ENCODE peak calls at places on chromosomes 11 and 22, in nine cellular contexts. One of them, this sample, is unnamed.
A peak's percentile ranks its signal among the peaks of the same experiment; 100 is the strongest.

GRCh38 chr22:45994516-45995404 is 17.8 kb upstream of the WNT7B start:
- DNase-seq in pancreas: peak; percentile 99
- DNase-seq in sigmoid colon: peak; percentile 91
- DNase-seq in neural progenitor cell: peak; percentile 77
- DNase-seq in left ventricle myocardium inferior: peak; percentile 85
- DNase-seq in uterus: peak; percentile 83
- DNase-seq in ovary: peak; percentile 75
- DNase-seq in cardiac muscle cell: peak; percentile 74
- DNase-seq in lower lobe of right lung: peak; percentile 87
- DNase-seq in this sample: peak; percentile 71

GRCh38 chr11:64150481-64151239 is 15.3 kb downstream of the MACROD1 start:
- DNase-seq in lower lobe of right lung: no peak
- DNase-seq in sigmoid colon: no peak
- DNase-seq in neural progenitor cell: no peak
- DNase-seq in ovary: no peak
- DNase-seq in uterus: no peak
- DNase-seq in left ventricle myocardium inferior: peak; percentile 75
- DNase-seq in cardiac muscle cell: no peak
- DNase-seq in pancreas: peak; percentile 79
- DNase-seq in this sample: no peak

GRCh38 chr22:47175761-47176359 is 413.4 kb downstream of the TBC1D22A start:
- DNase-seq in left ventricle myocardium inferior: no peak
- DNase-seq in cardiac muscle cell: no peak
- DNase-seq in sigmoid colon: peak; percentile 64
- DNase-seq in uterus: peak; percentile 11
- DNase-seq in lower lobe of right lung: peak; percentile 18
- DNase-seq in pancreas: peak; percentile 25
- DNase-seq in ovary: peak; percentile 8
- DNase-seq in neural progenitor cell: no peak
- DNase-seq in this sample: no peak

GRCh38 chr11:112453601-112454577 is 193.2 kb upstream of the PLET1 start:
- DNase-seq in lower lobe of right lung: peak; percentile 55
- DNase-seq in cardiac muscle cell: peak; percentile 52
- DNase-seq in pancreas: no peak
- DNase-seq in sigmoid colon: no peak
- DNase-seq in left ventricle myocardium inferior: no peak
- DNase-seq in ovary: no peak
- DNase-seq in uterus: no peak
- DNase-seq in neural progenitor cell: peak; percentile 37
- DNase-seq in this sample: peak; percentile 17

GRCh38 chr11:112177610-112178009 is 2.3 kb downstream of the BCO2 start:
- DNase-seq in sigmoid colon: no peak
- DNase-seq in uterus: no peak
- DNase-seq in pancreas: no peak
- DNase-seq in cardiac muscle cell: no peak
- DNase-seq in left ventricle myocardium inferior: no peak
- DNase-seq in neural progenitor cell: no peak
- DNase-seq in ovary: no peak
- DNase-seq in lower lobe of right lung: no peak
- DNase-seq in this sample: no peak

GRCh38 chr11:118301600-118302195 is 2.8 kb upstream of the CD3E start:
- DNase-seq in lower lobe of right lung: no peak
- DNase-seq in left ventricle myocardium inferior: no peak
- DNase-seq in uterus: no peak
- DNase-seq in neural progenitor cell: no peak
- DNase-seq in ovary: no peak
- DNase-seq in cardiac muscle cell: no peak
- DNase-seq in sigmoid colon: no peak
- DNase-seq in pancreas: no peak
- DNase-seq in this sample: no peak

GRCh38 chr11:73185680-73186293 is 32.3 kb upstream of the P2RY2 start:
- DNase-seq in ovary: no peak
- DNase-seq in cardiac muscle cell: peak; percentile 38
- DNase-seq in sigmoid colon: peak; percentile 49
- DNase-seq in pancreas: no peak
- DNase-seq in left ventricle myocardium inferior: no peak
- DNase-seq in uterus: no peak
- DNase-seq in neural progenitor cell: no peak
- DNase-seq in lower lobe of right lung: no peak
- DNase-seq in this sample: no peak

GRCh38 chr22:21761994-21762680 is 26.5 kb upstream of the YPEL1 start:
- DNase-seq in pancreas: no peak
- DNase-seq in left ventricle myocardium inferior: no peak
- DNase-seq in neural progenitor cell: no peak
- DNase-seq in lower lobe of right lung: no peak
- DNase-seq in ovary: no peak
- DNase-seq in uterus: no peak
- DNase-seq in cardiac muscle cell: no peak
- DNase-seq in sigmoid colon: no peak
- DNase-seq in this sample: no peak

GRCh38 chr11:12090061-12090572 is 20.3 kb upstream of the MICAL2 start:
- DNase-seq in sigmoid colon: no peak
- DNase-seq in neural progenitor cell: no peak
- DNase-seq in ovary: no peak
- DNase-seq in cardiac muscle cell: peak; percentile 63
- DNase-seq in pancreas: no peak
- DNase-seq in uterus: no peak
- DNase-seq in left ventricle myocardium inferior: no peak
- DNase-seq in lower lobe of right lung: peak; percentile 54
- DNase-seq in this sample: no peak

GRCh38 chr11:62680825-62681240 is 2.0 kb upstream of the UBXN1 start:
- DNase-seq in cardiac muscle cell: peak; percentile 90
- DNase-seq in sigmoid colon: peak; percentile 73
- DNase-seq in pancreas: no peak
- DNase-seq in uterus: peak; percentile 66
- DNase-seq in neural progenitor cell: peak; percentile 51
- DNase-seq in lower lobe of right lung: no peak
- DNase-seq in ovary: peak; percentile 52
- DNase-seq in left ventricle myocardium inferior: peak; percentile 38
- DNase-seq in this sample: peak; percentile 64

GRCh38 chr11:25924586-25924985 is 407.3 kb upstream of the ANO3 start:
- DNase-seq in pancreas: no peak
- DNase-seq in sigmoid colon: no peak
- DNase-seq in neural progenitor cell: no peak
- DNase-seq in ovary: no peak
- DNase-seq in uterus: no peak
- DNase-seq in cardiac muscle cell: no peak
- DNase-seq in left ventricle myocardium inferior: no peak
- DNase-seq in lower lobe of right lung: no peak
- DNase-seq in this sample: no peak

GRCh38 chr11:45929486-45930030 is 7.1 kb downstream of the LARGE2 start:
- DNase-seq in ovary: no peak
- DNase-seq in cardiac muscle cell: no peak
- DNase-seq in uterus: no peak
- DNase-seq in neural progenitor cell: no peak
- DNase-seq in sigmoid colon: no peak
- DNase-seq in pancreas: no peak
- DNase-seq in left ventricle myocardium inferior: no peak
- DNase-seq in lower lobe of right lung: no peak
- DNase-seq in this sample: no peak

GRCh38 chr11:63590024-63590788 is 24.0 kb downstream of the PLAAT3 start:
- DNase-seq in pancreas: no peak
- DNase-seq in ovary: no peak
- DNase-seq in lower lobe of right lung: no peak
- DNase-seq in left ventricle myocardium inferior: no peak
- DNase-seq in cardiac muscle cell: no peak
- DNase-seq in neural progenitor cell: no peak
- DNase-seq in uterus: no peak
- DNase-seq in sigmoid colon: peak; percentile 35
- DNase-seq in this sample: no peak

GRCh38 chr22:46081831-46082210 is 68.5 kb upstream of the PPARA start:
- DNase-seq in neural progenitor cell: peak; percentile 26
- DNase-seq in lower lobe of right lung: peak; percentile 36
- DNase-seq in pancreas: peak; percentile 67
- DNase-seq in left ventricle myocardium inferior: peak; percentile 22
- DNase-seq in uterus: peak; percentile 45
- DNase-seq in ovary: no peak
- DNase-seq in cardiac muscle cell: no peak
- DNase-seq in sigmoid colon: peak; percentile 68
- DNase-seq in this sample: no peak

GRCh38 chr11:120185678-120186407 is 25.0 kb upstream of the OAF start:
- DNase-seq in lower lobe of right lung: no peak
- DNase-seq in uterus: peak; percentile 18
- DNase-seq in neural progenitor cell: no peak
- DNase-seq in sigmoid colon: peak; percentile 60
- DNase-seq in left ventricle myocardium inferior: peak; percentile 57
- DNase-seq in cardiac muscle cell: no peak
- DNase-seq in ovary: no peak
- DNase-seq in pancreas: peak; percentile 41
- DNase-seq in this sample: no peak

GRCh38 chr11:57095417-57095816 is 86.3 kb upstream of the LRRC55 start:
- DNase-seq in sigmoid colon: no peak
- DNase-seq in left ventricle myocardium inferior: no peak
- DNase-seq in pancreas: no peak
- DNase-seq in neural progenitor cell: no peak
- DNase-seq in lower lobe of right lung: no peak
- DNase-seq in ovary: no peak
- DNase-seq in uterus: no peak
- DNase-seq in cardiac muscle cell: no peak
- DNase-seq in this sample: no peak

GRCh38 chr22:46007003-46007847 is 30.3 kb upstream of the WNT7B start:
- DNase-seq in left ventricle myocardium inferior: peak; percentile 63
- DNase-seq in lower lobe of right lung: peak; percentile 75
- DNase-seq in sigmoid colon: peak; percentile 89
- DNase-seq in ovary: peak; percentile 67
- DNase-seq in uterus: peak; percentile 82
- DNase-seq in cardiac muscle cell: peak; percentile 82
- DNase-seq in neural progenitor cell: no peak
- DNase-seq in pancreas: peak; percentile 74
- DNase-seq in this sample: no peak

GRCh38 chr11:64355078-64355940 is 3.7 kb upstream of the RPS6KA4 start:
- DNase-seq in uterus: peak; percentile 71
- DNase-seq in cardiac muscle cell: peak; percentile 84
- DNase-seq in left ventricle myocardium inferior: peak; percentile 77
- DNase-seq in neural progenitor cell: peak; percentile 83
- DNase-seq in sigmoid colon: peak; percentile 89
- DNase-seq in pancreas: peak; percentile 91
- DNase-seq in lower lobe of right lung: peak; percentile 83
- DNase-seq in ovary: peak; percentile 76
- DNase-seq in this sample: peak; percentile 38

GRCh38 chr11:63839508-63840355 is 822 bp downstream of the MARK2 start:
- DNase-seq in ovary: peak; percentile 37
- DNase-seq in lower lobe of right lung: peak; percentile 63
- DNase-seq in cardiac muscle cell: no peak
- DNase-seq in sigmoid colon: peak; percentile 77
- DNase-seq in left ventricle myocardium inferior: no peak
- DNase-seq in uterus: peak; percentile 42
- DNase-seq in neural progenitor cell: peak; percentile 50
- DNase-seq in pancreas: peak; percentile 69
- DNase-seq in this sample: peak; percentile 14

GRCh38 chr11:73876424-73877300 is at the start of the genes COA4 and PAAF1:
- DNase-seq in pancreas: peak; percentile 91
- DNase-seq in lower lobe of right lung: peak; percentile 94
- DNase-seq in ovary: peak; percentile 91
- DNase-seq in left ventricle myocardium inferior: peak; percentile 92
- DNase-seq in neural progenitor cell: peak; percentile 98
- DNase-seq in sigmoid colon: peak; percentile 97
- DNase-seq in cardiac muscle cell: peak; percentile 97
- DNase-seq in uterus: peak; percentile 93
- DNase-seq in this sample: peak; percentile 95

GRCh38 chr22:20578192-20578591 is 70.8 kb downstream of the MED15 start:
- DNase-seq in neural progenitor cell: no peak
- DNase-seq in uterus: no peak
- DNase-seq in sigmoid colon: no peak
- DNase-seq in ovary: no peak
- DNase-seq in lower lobe of right lung: no peak
- DNase-seq in cardiac muscle cell: no peak
- DNase-seq in left ventricle myocardium inferior: peak; percentile 27
- DNase-seq in pancreas: no peak
- DNase-seq in this sample: peak; percentile 4

GRCh38 chr22:45864959-45865496 is 111.9 kb downstream of the WNT7B start:
- DNase-seq in cardiac muscle cell: no peak
- DNase-seq in neural progenitor cell: no peak
- DNase-seq in ovary: no peak
- DNase-seq in lower lobe of right lung: no peak
- DNase-seq in pancreas: no peak
- DNase-seq in sigmoid colon: peak; percentile 47
- DNase-seq in uterus: no peak
- DNase-seq in left ventricle myocardium inferior: no peak
- DNase-seq in this sample: no peak

DNA sequence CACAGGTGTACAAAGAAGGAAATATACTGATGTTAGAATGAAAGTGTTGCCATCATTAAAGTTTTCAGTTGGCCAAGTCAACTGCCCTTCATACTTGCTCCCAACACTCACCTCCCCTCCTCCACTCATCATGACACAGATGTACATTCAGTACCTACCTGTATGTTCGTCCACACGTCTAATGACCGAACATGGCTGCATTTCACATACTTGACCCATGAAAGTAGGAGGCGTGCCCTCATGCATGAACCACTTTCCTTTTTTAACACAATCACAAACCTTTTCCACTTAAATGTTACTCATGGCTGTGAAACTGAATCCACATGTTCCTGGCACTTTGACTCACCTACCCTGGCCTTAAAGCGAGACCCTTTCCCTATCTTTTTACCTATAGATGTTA is 3.2 kb upstream of the BUD13 start:
- DNase-seq in uterus: no peak
- DNase-seq in left ventricle myocardium inferior: no peak
- DNase-seq in cardiac muscle cell: no peak
- DNase-seq in sigmoid colon: no peak
- DNase-seq in pancreas: no peak
- DNase-seq in lower lobe of right lung: no peak
- DNase-seq in ovary: no peak
- DNase-seq in neural progenitor cell: no peak
- DNase-seq in this sample: no peak
- H3K4me3 ChIP-seq in uterus: no peak overlapping the region
- H3K4me3 ChIP-seq in left ventricle myocardium inferior: no peak overlapping the region
- H3K4me3 ChIP-seq in cardiac muscle cell: no peak overlapping the region
- H3K4me3 ChIP-seq in sigmoid colon: no peak overlapping the region
- H3K4me3 ChIP-seq in pancreas: no peak overlapping the region
- H3K4me3 ChIP-seq in lower lobe of right lung: no peak overlapping the region
- H3K4me3 ChIP-seq in ovary: no peak overlapping the region
- H3K4me3 ChIP-seq in neural progenitor cell: no peak overlapping the region
- H3K4me3 ChIP-seq in this sample: no peak overlapping the region

GRCh38 chr22:38316340-38317236 is 645 bp downstream of the CSNK1E start:
- DNase-seq in pancreas: peak; percentile 82
- DNase-seq in sigmoid colon: peak; percentile 87
- DNase-seq in ovary: peak; percentile 80
- DNase-seq in neural progenitor cell: peak; percentile 70
- DNase-seq in lower lobe of right lung: peak; percentile 77
- DNase-seq in left ventricle myocardium inferior: peak; percentile 72
- DNase-seq in cardiac muscle cell: peak; percentile 74
- DNase-seq in uterus: peak; percentile 77
- DNase-seq in this sample: peak; percentile 60
- H3K4me1 ChIP-seq in pancreas: peaks cover 3% of the 10 kb centered on the region
- H3K4me1 ChIP-seq in sigmoid colon: no peaks in the 10 kb centered on the region
- H3K4me1 ChIP-seq in ovary: peaks cover 10% of the 10 kb centered on the region
- H3K4me1 ChIP-seq in neural progenitor cell: peaks cover 43% of the 10 kb centered on the region
- H3K4me1 ChIP-seq in lower lobe of right lung: peaks cover 57% of the 10 kb centered on the region
- H3K4me1 ChIP-seq in left ventricle myocardium inferior: peaks cover 72% of the 10 kb centered on the region
- H3K4me1 ChIP-seq in cardiac muscle cell: peaks cover 21% of the 10 kb centered on the region
- H3K4me1 ChIP-seq in uterus: no peaks in the 10 kb centered on the region
- H3K4me1 ChIP-seq in this sample: peaks cover 39% of the 10 kb centered on the region

GRCh38 chr11:8907116-8907515 is 3.9 kb upstream of the AKIP1 start:
- DNase-seq in ovary: no peak
- DNase-seq in uterus: no peak
- DNase-seq in cardiac muscle cell: no peak
- DNase-seq in neural progenitor cell: no peak
- DNase-seq in sigmoid colon: no peak
- DNase-seq in left ventricle myocardium inferior: no peak
- DNase-seq in pancreas: no peak
- DNase-seq in lower lobe of right lung: no peak
- DNase-seq in this sample: no peak
- H3K27ac ChIP-seq in ovary: no peak overlapping the region
- H3K27ac ChIP-seq in uterus: no peak overlapping the region
- H3K27ac ChIP-seq in cardiac muscle cell: no peak overlapping the region
- H3K27ac ChIP-seq in neural progenitor cell: no peak overlapping the region
- H3K27ac ChIP-seq in sigmoid colon: no peak overlapping the region
- H3K27ac ChIP-seq in left ventricle myocardium inferior: no peak overlapping the region
- H3K27ac ChIP-seq in pancreas: no peak overlapping the region
- H3K27ac ChIP-seq in lower lobe of right lung: no peak overlapping the region
- H3K27ac ChIP-seq in this sample: no peak overlapping the region

GRCh38 chr11:66958232-66958955 is at the start of gene PC:
- DNase-seq in uterus: peak; percentile 99
- DNase-seq in left ventricle myocardium inferior: peak; percentile 100
- DNase-seq in neural progenitor cell: peak; percentile 100
- DNase-seq in sigmoid colon: peak; percentile 100
- DNase-seq in pancreas: peak; percentile 97
- DNase-seq in ovary: peak; percentile 100
- DNase-seq in cardiac muscle cell: peak; percentile 100
- DNase-seq in lower lobe of right lung: peak; percentile 100
- DNase-seq in this sample: peak; percentile 94
- H3K4me3 ChIP-seq in uterus: peak within 1 kb of the TSS; percentile 84
- H3K4me3 ChIP-seq in left ventricle myocardium inferior: peak within 1 kb of the TSS; percentile 77
- H3K4me3 ChIP-seq in neural progenitor cell: peak within 1 kb of the TSS; percentile 68
- H3K4me3 ChIP-seq in sigmoid colon: peak within 1 kb of the TSS; percentile 76
- H3K4me3 ChIP-seq in pancreas: peak within 1 kb of the TSS; percentile 70
- H3K4me3 ChIP-seq in ovary: peak within 1 kb of the TSS; percentile 86
- H3K4me3 ChIP-seq in cardiac muscle cell: peak within 1 kb of the TSS; percentile 75
- H3K4me3 ChIP-seq in lower lobe of right lung: peak within 1 kb of the TSS; percentile 72
- H3K4me3 ChIP-seq in this sample: peak within 1 kb of the TSS; percentile 81